ENCODE peak calls at places on chromosomes 16 and 17, in seven cellular contexts. H is PC-3, Q is mesothelial cell of epicardium, D is upper lobe of right lung, G is endodermal cell, M is AG10803, R is brain microvascular endothelial cell. F is an unnamed sample.

GRCh38 chr17:65750678-65751077 is 189.2 kb upstream of the AXIN2 start:
- DNase-seq in H (peak; percentile 99), Q (peak; percentile 73), D (peak; percentile 87), G (no peak), M (peak; percentile 96), R (peak; percentile 75), F (peak; percentile 27)

GRCh38 chr17:17809527-17810373 is 27.0 kb downstream of the SREBF1 start:
- DNase-seq in H (no peak), Q (peak; percentile 78), D (peak; percentile 71), G (peak; percentile 96), M (peak; percentile 46), R (peak; percentile 39), F (peak; percentile 46)

GRCh38 chr17:42577140-42577531 is 393 bp downstream of the PSMC3IP start:
- DNase-seq in H (peak; percentile 4), Q (no peak), D (no peak), G (no peak), M (no peak), R (no peak), F (no peak)

GRCh38 chr16:76052725-76053124 is 224.5 kb upstream of the CNTNAP4 start:
- DNase-seq in H (no peak), Q (no peak), D (no peak), G (no peak), M (no peak), R (no peak), F (no peak)

GRCh38 chr17:81566461-81567126 is 14.4 kb upstream of the FAAP100 start:
- DNase-seq in H (peak; percentile 87), Q (peak; percentile 78), D (no peak), G (no peak), M (peak; percentile 97), R (peak; percentile 95), F (peak; percentile 52)

GRCh38 chr16:27237229-27238015 is 31.1 kb downstream of the NSMCE1 start:
- DNase-seq in H (no peak), Q (no peak), D (peak; percentile 68), G (no peak), M (peak; percentile 38), R (peak; percentile 46), F (no peak)

GRCh38 chr16:24681793-24682192 is 47.7 kb upstream of the TNRC6A start:
- DNase-seq in H (peak; percentile 25), Q (no peak), D (no peak), G (no peak), M (peak; percentile 64), R (no peak), F (no peak)

GRCh38 chr17:61205406-61205805 is 194.2 kb upstream of the TBX2 start:
- DNase-seq in H (no peak), Q (no peak), D (no peak), G (no peak), M (no peak), R (no peak), F (no peak)

GRCh38 chr17:56593073-56593740 is at the start of gene NOG:
- DNase-seq in H (peak; percentile 74), Q (peak; percentile 72), D (peak; percentile 79), G (peak; percentile 88), M (peak; percentile 59), R (no peak), F (no peak)

GRCh38 chr16:17638134-17638533 is 167.4 kb upstream of the XYLT1 start:
- DNase-seq in H (no peak), Q (no peak), D (no peak), G (no peak), M (no peak), R (no peak), F (no peak)

GRCh38 chr16:76527244-76527643 is 250.0 kb downstream of the CNTNAP4 start:
- DNase-seq in H (no peak), Q (no peak), D (no peak), G (no peak), M (no peak), R (no peak), F (no peak)

GRCh38 chr17:77496831-77497577 is 356.2 kb downstream of the SEC14L1 start:
- DNase-seq in H (no peak), Q (no peak), D (peak; percentile 51), G (peak; percentile 39), M (no peak), R (no peak), F (no peak)

GRCh38 chr16:27404163-27404823 is 2.3 kb downstream of the IL21R start:
- DNase-seq in H (no peak), Q (no peak), D (no peak), G (no peak), M (no peak), R (no peak), F (no peak)

GRCh38 chr17:3583456-3583855 is 25.8 kb downstream of the TRPV1 start:
- DNase-seq in H (no peak), Q (no peak), D (no peak), G (peak; percentile 50), M (no peak), R (no peak), F (no peak)

DNA sequence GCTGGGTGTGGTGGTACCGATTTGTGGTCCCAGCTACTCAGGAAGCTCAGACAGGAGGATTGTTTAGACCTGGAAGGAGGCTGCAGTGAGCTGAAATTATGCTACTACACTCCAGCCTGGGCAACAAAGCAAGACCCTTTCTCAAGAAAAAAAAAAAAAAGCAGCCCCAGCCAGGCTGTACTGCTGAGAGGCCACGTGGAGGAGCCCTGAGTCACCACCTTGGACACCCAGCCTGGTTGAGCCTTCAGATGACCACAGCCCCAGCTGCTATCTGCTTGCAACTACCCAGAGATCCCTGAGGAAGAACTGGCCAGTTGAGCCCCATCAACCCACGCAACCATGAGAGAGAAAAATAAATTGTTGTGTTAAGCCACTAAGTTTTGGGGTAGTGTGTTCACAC is 23.6 kb upstream of the GPRC5C start:
- DNase-seq in H (peak; percentile 63), Q (no peak), D (peak; percentile 72), G (no peak), M (peak; percentile 6), R (peak; percentile 11), F (no peak)
- TF ChIP-seq CTCF in H (peak; percentile 50), Q (no peak), D (no peak), G (peak; percentile 41), M (no peak), R (no peak), F (no peak)

GRCh38 chr16:50591800-50592771 is 43.9 kb downstream of the NKD1 start:
- DNase-seq in H (peak; percentile 14), Q (peak; percentile 73), D (no peak), G (no peak), M (no peak), R (no peak), F (no peak)

GRCh38 chr16:50592996-50593395 is 44.8 kb downstream of the NKD1 start:
- DNase-seq in H (no peak), Q (no peak), D (no peak), G (no peak), M (no peak), R (no peak), F (no peak)

GRCh38 chr16:50594332-50595260 is 46.4 kb downstream of the NKD1 start:
- DNase-seq in H (no peak), Q (no peak), D (no peak), G (no peak), M (no peak), R (no peak), F (no peak)

GRCh38 chr16:50595854-50596253 is 47.7 kb downstream of the NKD1 start:
- DNase-seq in H (no peak), Q (no peak), D (no peak), G (no peak), M (no peak), R (no peak), F (no peak)

GRCh38 chr16:50593410-50594139 is 45.4 kb downstream of the NKD1 start:
- DNase-seq in H (no peak), Q (no peak), D (no peak), G (peak; percentile 88), M (no peak), R (no peak), F (no peak)
- TF ChIP-seq CTCF in H (no peak), Q (no peak), D (no peak), G (peak; percentile 87), M (peak; percentile 55), R (peak; percentile 51), F (no peak)

DNA sequence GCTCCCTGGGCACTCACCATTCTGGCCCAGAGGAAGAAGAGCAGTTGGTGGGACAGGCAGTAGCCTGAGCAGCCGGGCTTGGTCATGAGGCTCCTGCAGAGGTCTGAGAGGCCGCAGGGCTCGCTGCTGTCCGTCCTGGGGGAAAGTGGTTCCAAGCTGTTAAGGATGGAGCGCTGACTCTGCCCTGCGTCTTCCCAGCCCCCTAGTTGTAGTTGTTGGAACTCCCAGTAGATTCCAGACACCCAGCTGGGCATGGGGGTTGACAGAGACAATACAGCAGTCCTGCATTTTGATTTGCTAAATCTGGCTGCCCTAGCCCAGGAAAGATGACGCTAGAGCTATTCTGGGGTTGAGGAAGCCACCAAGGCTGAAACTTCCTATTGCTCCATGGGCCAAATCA is 7.3 kb downstream of the C16orf89 start:
- DNase-seq in H (no peak), Q (no peak), D (no peak), G (peak; percentile 96), M (no peak), R (peak; percentile 45), F (no peak)
- TF ChIP-seq CTCF in H (peak; percentile 15), Q (no peak), D (no peak), G (peak; percentile 79), M (peak; percentile 24), R (peak; percentile 52), F (no peak)

GRCh38 chr16:66551362-66551761 is 1.0 kb upstream of the CKLF start:
- DNase-seq in H (peak; percentile 37), Q (no peak), D (no peak), G (peak; percentile 82), M (peak; percentile 32), R (no peak), F (no peak)
- TF ChIP-seq CTCF in H (peak; percentile 32), Q (no peak), D (peak; percentile 23), G (peak; percentile 65), M (peak; percentile 34), R (peak; percentile 56), F (no peak)

GRCh38 chr16:549544-550263 is 10.5 kb upstream of the PRR35 start:
- DNase-seq in H (no peak), Q (no peak), D (no peak), G (peak; percentile 81), M (no peak), R (no peak), F (no peak)
- TF ChIP-seq CTCF in H (no peak), Q (no peak), D (no peak), G (peak; percentile 67), M (no peak), R (peak; percentile 10), F (no peak)

DNA sequence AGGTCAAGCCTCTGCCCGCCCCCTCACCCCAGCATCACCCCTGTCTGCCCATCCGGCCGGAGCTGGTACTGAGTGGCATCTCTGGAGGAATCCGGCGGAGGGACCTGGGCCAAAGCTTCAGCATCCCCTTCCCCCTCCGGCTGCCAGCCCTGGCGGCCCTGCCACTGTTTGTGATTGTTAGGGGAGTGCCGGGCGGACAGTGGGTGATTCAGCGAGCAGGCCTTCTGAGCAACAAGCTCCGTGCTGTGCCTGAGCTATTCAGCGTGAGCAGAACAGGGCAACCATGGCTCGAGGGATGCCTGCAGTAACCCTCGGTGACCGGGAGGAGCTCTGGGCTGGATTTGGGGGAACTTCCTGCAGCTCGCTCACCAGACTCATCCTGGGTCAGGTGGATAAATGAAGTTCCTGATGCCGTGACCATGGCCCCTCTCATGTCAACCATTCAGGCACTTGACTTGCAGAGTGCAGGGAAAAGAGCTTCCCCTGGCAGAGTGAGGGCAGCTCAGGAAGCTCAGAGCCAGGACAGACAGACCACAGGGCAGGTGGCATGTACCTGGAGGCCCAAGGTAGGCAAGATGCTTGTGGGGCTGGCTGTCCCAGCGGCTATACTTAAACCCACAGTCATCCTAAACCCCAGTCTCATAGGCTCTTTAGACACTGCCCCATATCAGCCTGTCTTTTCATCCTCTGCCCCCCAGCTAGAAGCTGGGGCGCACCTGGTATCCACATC is 24.3 kb upstream of the MLKL start:
- DNase-seq in H (no peak), Q (no peak), D (no peak), G (no peak), M (no peak), R (peak; percentile 82), F (no peak)
- TF ChIP-seq CTCF in H (no peak), Q (no peak), D (no peak), G (peak; percentile 27), M (peak; percentile 10), R (peak; percentile 69), F (no peak)